ENCODE peak calls at places on chromosomes 1 and 21, in six cellular contexts. H is SHP77, C is DMS153, A is glomerular endothelial cell, W is HCT116, N is Peyer's patch. Q is an unnamed sample.

GRCh38 chr1:170967042-170967910 is 31.9 kb downstream of the MROH9 start:
- DNase-seq in W (peak), N (no peak), A (peak), H (peak), C (no peak), Q (no peak)

GRCh38 chr21:43311303-43311817 is 115.6 kb downstream of the SIK1 start:
- DNase-seq in A (no peak), W (no peak), C (peak), N (peak), H (peak), Q (no peak)

GRCh38 chr1:53781654-53782053 is 42.7 kb upstream of the GLIS1 start:
- DNase-seq in A (no peak), C (no peak), H (no peak), N (no peak), W (no peak), Q (no peak)

GRCh38 chr1:191707288-191707687 is 451.0 kb upstream of the RGS18 start:
- DNase-seq in H (no peak), W (no peak), N (no peak), C (no peak), A (no peak), Q (no peak)

GRCh38 chr1:66446261-66447001 is 87.5 kb upstream of the SGIP1 start:
- DNase-seq in N (no peak), H (peak), A (peak), C (peak), W (peak), Q (no peak)

GRCh38 chr1:228781161-228781771 is 46.0 kb downstream of the RHOU start:
- DNase-seq in C (peak), A (no peak), N (no peak), H (no peak), W (no peak), Q (no peak)

GRCh38 chr1:11790880-11791715 is 14.7 kb downstream of the MTHFR start:
- DNase-seq in N (peak), A (no peak), W (peak), H (peak), C (no peak), Q (peak)

GRCh38 chr1:147252540-147252939 is 10.1 kb downstream of the CHD1L start:
- DNase-seq in H (no peak), A (no peak), C (peak), N (no peak), W (no peak), Q (no peak)

GRCh38 chr1:27650527-27651175 is 15.7 kb upstream of the FGR start:
- DNase-seq in N (no peak), A (no peak), W (peak), H (peak), C (peak), Q (no peak)

GRCh38 chr1:34188418-34188817 is 11.7 kb downstream of the C1orf94 start:
- DNase-seq in C (no peak), N (no peak), H (no peak), W (no peak), A (no peak), Q (no peak)

GRCh38 chr1:214658785-214659184 is 55.8 kb downstream of the CENPF start:
- DNase-seq in N (no peak), A (no peak), C (no peak), W (no peak), H (no peak), Q (no peak)

GRCh38 chr1:39944410-39944809 is 10.5 kb upstream of the MFSD2A start:
- DNase-seq in W (no peak), N (no peak), A (no peak), C (no peak), H (no peak), Q (no peak)

GRCh38 chr1:11765661-11766428 is 3.9 kb downstream of the C1orf167 start:
- DNase-seq in N (no peak), W (no peak), A (no peak), C (no peak), H (no peak), Q (no peak)

GRCh38 chr1:7898962-7899361 is 41.7 kb downstream of the TNFRSF9 start:
- DNase-seq in H (no peak), N (no peak), A (no peak), W (no peak), C (no peak), Q (no peak)

GRCh38 chr21:37914211-37914900 is 1.9 kb downstream of the KCNJ6 start:
- DNase-seq in N (no peak), H (peak), C (peak), W (no peak), A (no peak), Q (no peak)

GRCh38 chr21:29904359-29905282 is 35.2 kb downstream of the GRIK1 start:
- DNase-seq in A (no peak), W (no peak), N (no peak), C (no peak), H (peak), Q (no peak)

Q was measured in omental fat pad.